ENCODE peak calls at places on chromosomes 6 and 20, in five cellular contexts. One of them, this sample, is unnamed. For H3K36me3 and H3K27me3, the result is how much of the 10 kb centered on the place peaks cover.

GRCh38 chr6:24307881-24308280 is 50.0 kb downstream of the DCDC2 start:
- DNase-seq in A673: peak
- DNase-seq in PC-3: no peak
- DNase-seq in colonic mucosa: no peak
- DNase-seq in psoas muscle: no peak
- DNase-seq in this sample: no peak

GRCh38 chr6:111462770-111463391 is 20.1 kb downstream of the REV3L start:
- DNase-seq in A673: no peak
- DNase-seq in colonic mucosa: no peak
- DNase-seq in PC-3: peak
- DNase-seq in psoas muscle: no peak
- DNase-seq in this sample: no peak

GRCh38 chr6:105485456-105485855 is 82.6 kb upstream of the PREP start:
- DNase-seq in colonic mucosa: no peak
- DNase-seq in psoas muscle: no peak
- DNase-seq in PC-3: no peak
- DNase-seq in A673: no peak
- DNase-seq in this sample: no peak

GRCh38 chr6:167469101-167469500 is 144.2 kb downstream of the TTLL2 start:
- DNase-seq in PC-3: no peak
- DNase-seq in A673: no peak
- DNase-seq in psoas muscle: no peak
- DNase-seq in colonic mucosa: no peak
- DNase-seq in this sample: no peak

GRCh38 chr6:70375166-70375565 is 38.1 kb upstream of the FAM135A start:
- DNase-seq in colonic mucosa: no peak
- DNase-seq in PC-3: peak
- DNase-seq in A673: no peak
- DNase-seq in psoas muscle: no peak
- DNase-seq in this sample: no peak

GRCh38 chr20:14829897-14830296 is 492.5 kb upstream of the FLRT3 start:
- DNase-seq in PC-3: no peak
- DNase-seq in colonic mucosa: no peak
- DNase-seq in A673: no peak
- DNase-seq in psoas muscle: no peak
- DNase-seq in this sample: no peak

GRCh38 chr20:18187020-18187419 is 49.4 kb downstream of the KAT14 start:
- DNase-seq in PC-3: no peak
- DNase-seq in psoas muscle: no peak
- DNase-seq in A673: no peak
- DNase-seq in colonic mucosa: no peak
- DNase-seq in this sample: no peak

GRCh38 chr6:150686566-150686965 is 86.9 kb downstream of the PLEKHG1 start:
- DNase-seq in colonic mucosa: peak
- DNase-seq in psoas muscle: no peak
- DNase-seq in A673: peak
- DNase-seq in PC-3: no peak
- DNase-seq in this sample: no peak

GRCh38 chr6:125746019-125746414 is 3.4 kb upstream of the HEY2 start:
- DNase-seq in A673: no peak
- DNase-seq in psoas muscle: no peak
- DNase-seq in colonic mucosa: no peak
- DNase-seq in PC-3: no peak
- DNase-seq in this sample: no peak

GRCh38 chr6:39794231-39794630 is 2.1 kb downstream of the DAAM2 start:
- DNase-seq in psoas muscle: no peak
- DNase-seq in PC-3: no peak
- DNase-seq in A673: peak
- DNase-seq in colonic mucosa: no peak
- DNase-seq in this sample: peak

GRCh38 chr6:169977434-169978265 is 226.2 kb downstream of the ERMARD start:
- DNase-seq in PC-3: no peak
- DNase-seq in A673: no peak
- DNase-seq in psoas muscle: no peak
- DNase-seq in colonic mucosa: no peak
- DNase-seq in this sample: no peak

GRCh38 chr20:6466065-6466810 is 301.2 kb upstream of the BMP2 start:
- DNase-seq in psoas muscle: no peak
- DNase-seq in colonic mucosa: no peak
- DNase-seq in A673: no peak
- DNase-seq in PC-3: peak
- DNase-seq in this sample: no peak

GRCh38 chr6:105898286-105898685 is 187.8 kb upstream of the PRDM1 start:
- DNase-seq in colonic mucosa: no peak
- DNase-seq in A673: no peak
- DNase-seq in psoas muscle: no peak
- DNase-seq in PC-3: peak
- DNase-seq in this sample: no peak

GRCh38 chr20:60976913-60977312 is 275.1 kb upstream of the CDH4 start:
- DNase-seq in psoas muscle: no peak
- DNase-seq in A673: no peak
- DNase-seq in PC-3: no peak
- DNase-seq in colonic mucosa: no peak
- DNase-seq in this sample: peak

GRCh38 chr6:31718294-31718693 is 3.1 kb downstream of the LY6G6D start:
- DNase-seq in colonic mucosa: peak
- DNase-seq in psoas muscle: no peak
- DNase-seq in PC-3: peak
- DNase-seq in A673: no peak
- DNase-seq in this sample: peak

GRCh38 chr20:61186771-61187170 is 65.3 kb upstream of the CDH4 start:
- DNase-seq in psoas muscle: no peak
- DNase-seq in A673: no peak
- DNase-seq in PC-3: no peak
- DNase-seq in colonic mucosa: no peak
- DNase-seq in this sample: no peak

GRCh38 chr6:35178012-35178411 is 35.7 kb upstream of the SCUBE3 start:
- DNase-seq in psoas muscle: no peak
- DNase-seq in PC-3: no peak
- DNase-seq in A673: no peak
- DNase-seq in colonic mucosa: no peak
- DNase-seq in this sample: no peak

GRCh38 chr6:53058388-53058890 is 6.8 kb upstream of the FBXO9 start:
- DNase-seq in psoas muscle: no peak
- DNase-seq in PC-3: peak
- DNase-seq in colonic mucosa: no peak
- DNase-seq in A673: no peak
- DNase-seq in this sample: no peak

GRCh38 chr20:41358230-41358629 is 8.4 kb downstream of the EMILIN3 start:
- DNase-seq in colonic mucosa: no peak
- DNase-seq in A673: no peak
- DNase-seq in psoas muscle: no peak
- DNase-seq in PC-3: no peak
- DNase-seq in this sample: peak

GRCh38 chr20:16412896-16413295 is 160.4 kb downstream of the KIF16B start:
- DNase-seq in PC-3: no peak
- DNase-seq in colonic mucosa: no peak
- DNase-seq in A673: no peak
- DNase-seq in psoas muscle: no peak
- DNase-seq in this sample: no peak

GRCh38 chr6:42203217-42203616 is 8.5 kb upstream of the GUCA1B start:
- DNase-seq in A673: no peak
- DNase-seq in PC-3: no peak
- DNase-seq in colonic mucosa: no peak
- DNase-seq in psoas muscle: no peak
- DNase-seq in this sample: no peak

GRCh38 chr20:32982617-32983458 is 21.4 kb downstream of the SUN5 start:
- DNase-seq in colonic mucosa: no peak
- DNase-seq in A673: peak
- DNase-seq in psoas muscle: no peak
- DNase-seq in PC-3: no peak
- DNase-seq in this sample: no peak

GRCh38 chr6:50520325-50520724 is 193.0 kb upstream of the TFAP2D start:
- DNase-seq in PC-3: no peak
- DNase-seq in psoas muscle: no peak
- DNase-seq in A673: no peak
- DNase-seq in colonic mucosa: no peak
- DNase-seq in this sample: no peak

GRCh38 chr20:38601216-38602184 is at the start of gene ARHGAP40:
- DNase-seq in A673: peak
- DNase-seq in PC-3: no peak
- DNase-seq in psoas muscle: no peak
- DNase-seq in colonic mucosa: no peak
- DNase-seq in this sample: peak

GRCh38 chr6:154974485-154975149 is 20.5 kb upstream of the TIAM2 start:
- DNase-seq in psoas muscle: no peak
- DNase-seq in A673: peak
- DNase-seq in colonic mucosa: no peak
- DNase-seq in PC-3: peak
- DNase-seq in this sample: no peak

GRCh38 chr6:20402181-20403079 is 751 bp downstream of the E2F3 start:
- DNase-seq in colonic mucosa: peak
- DNase-seq in A673: peak
- DNase-seq in PC-3: peak
- DNase-seq in psoas muscle: peak
- DNase-seq in this sample: peak

GRCh38 chr6:501891-502601 is 110.5 kb downstream of the IRF4 start:
- DNase-seq in A673: peak
- DNase-seq in PC-3: no peak
- DNase-seq in colonic mucosa: no peak
- DNase-seq in psoas muscle: no peak
- DNase-seq in this sample: peak

GRCh38 chr6:135224037-135224647 is 43.0 kb downstream of the MYB start:
- DNase-seq in psoas muscle: no peak
- DNase-seq in colonic mucosa: no peak
- DNase-seq in PC-3: no peak
- DNase-seq in A673: peak
- DNase-seq in this sample: no peak

GRCh38 chr6:3561745-3562144 is 104.9 kb upstream of the SLC22A23 start:
- DNase-seq in PC-3: no peak
- DNase-seq in A673: peak
- DNase-seq in psoas muscle: no peak
- DNase-seq in colonic mucosa: no peak
- DNase-seq in this sample: peak

GRCh38 chr6:158048589-158048988 is 66.9 kb downstream of the SYNJ2 start:
- DNase-seq in A673: no peak
- DNase-seq in psoas muscle: no peak
- DNase-seq in colonic mucosa: no peak
- DNase-seq in PC-3: no peak
- DNase-seq in this sample: no peak

GRCh38 chr20:38764563-38765355 is 16.5 kb downstream of the ACTR5 start:
- DNase-seq in colonic mucosa: no peak
- DNase-seq in A673: peak
- DNase-seq in psoas muscle: no peak
- DNase-seq in PC-3: peak
- DNase-seq in this sample: no peak

GRCh38 chr6:159053781-159054398 is 9.1 kb upstream of the TAGAP start:
- DNase-seq in A673: no peak
- DNase-seq in colonic mucosa: no peak
- DNase-seq in PC-3: no peak
- DNase-seq in psoas muscle: no peak
- DNase-seq in this sample: no peak

GRCh38 chr6:121932071-121933009 is 467.1 kb upstream of the HSF2 start:
- DNase-seq in colonic mucosa: no peak
- DNase-seq in A673: peak
- DNase-seq in psoas muscle: peak
- DNase-seq in PC-3: peak
- DNase-seq in this sample: peak

DNA sequence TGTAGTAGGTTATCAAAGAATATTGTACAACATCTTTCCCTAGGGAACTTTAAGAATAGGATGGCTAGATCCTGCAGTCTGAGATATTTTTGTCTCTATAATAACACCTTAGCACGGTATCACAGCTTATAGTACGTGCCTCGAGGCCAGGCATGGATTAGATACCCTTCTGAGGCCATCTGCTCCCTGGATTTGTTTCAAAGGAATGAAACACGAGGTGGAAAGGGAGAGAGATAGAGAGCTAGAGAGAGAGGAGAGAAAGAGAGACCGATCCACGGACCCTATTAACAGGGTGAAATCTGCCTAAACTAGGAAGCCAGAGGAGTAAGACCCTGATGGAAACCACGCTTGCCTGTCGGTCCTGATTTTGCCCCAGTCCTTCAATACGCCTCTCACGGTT is 92.5 kb downstream of the CD83 start:
- DNase-seq in psoas muscle: no peak
- DNase-seq in PC-3: no peak
- DNase-seq in colonic mucosa: no peak
- DNase-seq in A673: no peak
- DNase-seq in this sample: no peak
- H3K4me3 ChIP-seq in psoas muscle: peak
- H3K4me3 ChIP-seq in PC-3: peak
- H3K4me3 ChIP-seq in colonic mucosa: no peak
- H3K4me3 ChIP-seq in A673: peak
- H3K4me3 ChIP-seq in this sample: peak

GRCh38 chr6:43785904-43786303 is 15.9 kb downstream of the VEGFA start:
- DNase-seq in A673: no peak
- DNase-seq in colonic mucosa: no peak
- DNase-seq in PC-3: no peak
- DNase-seq in psoas muscle: no peak
- DNase-seq in this sample: no peak
- H3K36me3 ChIP-seq in A673: half or more
- H3K36me3 ChIP-seq in colonic mucosa: under half
- H3K36me3 ChIP-seq in PC-3: under half
- H3K36me3 ChIP-seq in psoas muscle: under half
- H3K36me3 ChIP-seq in this sample: under half

GRCh38 chr20:4444404-4444803 is 277.3 kb upstream of the PRND start:
- DNase-seq in PC-3: peak
- DNase-seq in colonic mucosa: no peak
- DNase-seq in psoas muscle: no peak
- DNase-seq in A673: no peak
- DNase-seq in this sample: no peak

GRCh38 chr20:4441191-4441590 is 280.5 kb upstream of the PRND start:
- DNase-seq in psoas muscle: no peak
- DNase-seq in PC-3: no peak
- DNase-seq in colonic mucosa: no peak
- DNase-seq in A673: no peak
- DNase-seq in this sample: no peak

GRCh38 chr20:4439461-4439860 is 282.2 kb upstream of the PRND start:
- DNase-seq in A673: peak
- DNase-seq in colonic mucosa: no peak
- DNase-seq in psoas muscle: no peak
- DNase-seq in PC-3: no peak
- DNase-seq in this sample: no peak

GRCh38 chr20:4443016-4443415 is 278.7 kb upstream of the PRND start:
- DNase-seq in psoas muscle: no peak
- DNase-seq in PC-3: peak
- DNase-seq in colonic mucosa: no peak
- DNase-seq in A673: no peak
- DNase-seq in this sample: no peak

DNA sequence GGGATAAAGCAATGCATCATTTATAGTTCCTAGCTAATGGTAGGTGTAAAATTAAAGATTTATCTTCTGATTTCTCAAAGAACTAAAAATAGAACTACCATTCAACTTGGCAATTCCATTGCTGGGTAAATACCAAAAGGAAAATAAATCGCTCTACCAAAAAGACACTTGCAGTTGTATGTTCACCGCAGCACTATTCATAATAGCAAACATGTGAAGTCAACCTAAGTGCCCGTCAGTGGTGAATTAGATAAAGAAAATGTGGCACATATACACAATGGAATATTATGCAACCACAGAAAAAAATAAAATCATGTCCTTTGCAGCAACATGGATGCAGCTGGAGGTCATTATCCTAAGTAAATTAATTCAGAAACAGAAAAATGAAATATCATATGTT is 279.8 kb upstream of the PRND start:
- DNase-seq in psoas muscle: no peak
- DNase-seq in A673: no peak
- DNase-seq in colonic mucosa: no peak
- DNase-seq in PC-3: no peak
- DNase-seq in this sample: no peak
- H3K27me3 ChIP-seq in psoas muscle: under half
- H3K27me3 ChIP-seq in A673: under half
- H3K27me3 ChIP-seq in colonic mucosa: under half
- H3K27me3 ChIP-seq in PC-3: under half
- H3K27me3 ChIP-seq in this sample: under half

GRCh38 chr6:27558028-27558724 is 85.3 kb upstream of the ZNF184 start:
- DNase-seq in psoas muscle: no peak
- DNase-seq in PC-3: no peak
- DNase-seq in colonic mucosa: no peak
- DNase-seq in A673: no peak
- DNase-seq in this sample: no peak
- H3K4me3 ChIP-seq in psoas muscle: no peak
- H3K4me3 ChIP-seq in PC-3: no peak
- H3K4me3 ChIP-seq in colonic mucosa: no peak
- H3K4me3 ChIP-seq in A673: peak
- H3K4me3 ChIP-seq in this sample: peak